ENCODE peak calls at places on chromosomes 3 and 15, in five cellular contexts. E is HCT116, A is PC-9, D is thoracic aorta, N is neural progenitor cell. I is an unnamed sample.

GRCh38 chr15:90762109-90762508 is 45.0 kb downstream of the BLM start:
- DNase-seq in D (peak; percentile 53), E (no peak), N (no peak), A (no peak), I (peak; percentile 87)

GRCh38 chr3:15360786-15361493 is 28.6 kb upstream of the SH3BP5 start:
- DNase-seq in N (no peak), A (no peak), E (no peak), D (no peak), I (no peak)

GRCh38 chr3:120462409-120462959 is 11.7 kb upstream of the FSTL1 start:
- DNase-seq in A (no peak), E (no peak), D (no peak), N (no peak), I (no peak)

GRCh38 chr15:64044315-64045105 is 1.8 kb downstream of the DAPK2 start:
- DNase-seq in A (no peak), D (no peak), N (no peak), E (no peak), I (no peak)

GRCh38 chr3:171349392-171349791 is 110.8 kb downstream of the TNIK start:
- DNase-seq in E (no peak), N (no peak), D (no peak), A (peak; percentile 89), I (no peak)

GRCh38 chr3:172246107-172246870 is 202.0 kb downstream of the GHSR start:
- DNase-seq in D (no peak), A (no peak), N (no peak), E (no peak), I (no peak)

GRCh38 chr3:113409676-113410075 is 31.6 kb downstream of the CFAP44 start:
- DNase-seq in E (no peak), A (no peak), N (no peak), D (no peak), I (no peak)

GRCh38 chr15:40992241-40992741 is 39.0 kb downstream of the CHAC1 start:
- DNase-seq in E (no peak), N (no peak), A (no peak), D (no peak), I (no peak)

GRCh38 chr3:192514081-192514753 is 213.1 kb downstream of the FGF12 start:
- DNase-seq in N (peak; percentile 85), A (no peak), D (no peak), E (no peak), I (no peak)

GRCh38 chr15:63938486-63939061 is 104.8 kb upstream of the HERC1 start:
- DNase-seq in D (no peak), A (no peak), N (no peak), E (no peak), I (no peak)

GRCh38 chr3:25781758-25782594 is 1.3 kb downstream of the NGLY1 start:
- DNase-seq in D (no peak), N (peak; percentile 4), E (no peak), A (no peak), I (no peak)

GRCh38 chr3:68874551-68875348 is 57.6 kb downstream of the TAFA4 start:
- DNase-seq in D (no peak), A (no peak), E (no peak), N (no peak), I (no peak)

GRCh38 chr15:73936588-73937312 is 10.5 kb downstream of the LOXL1 start:
- DNase-seq in A (no peak), D (no peak), E (no peak), N (no peak), I (peak; percentile 14)

GRCh38 chr15:52112203-52112750 is 298 bp downstream of the BCL2L10 start:
- DNase-seq in D (no peak), A (no peak), N (no peak), E (no peak), I (peak; percentile 50)

GRCh38 chr3:187773233-187773962 is 28.1 kb upstream of the BCL6 start:
- DNase-seq in A (peak; percentile 24), E (no peak), N (peak; percentile 29), D (no peak), I (no peak)

GRCh38 chr3:156211583-156211982 is 91.2 kb downstream of the KCNAB1 start:
- DNase-seq in N (no peak), E (no peak), A (no peak), D (no peak), I (no peak)

GRCh38 chr3:192879346-192880031 is 38.2 kb downstream of the MB21D2 start:
- DNase-seq in N (peak; percentile 57), D (no peak), E (peak; percentile 89), A (peak; percentile 100), I (no peak)

GRCh38 chr3:23776352-23776891 is 29.3 kb upstream of the UBE2E1 start:
- DNase-seq in E (no peak), N (no peak), A (no peak), D (no peak), I (no peak)

GRCh38 chr15:44347495-44347894 is 59.0 kb downstream of the GOLM2 start:
- DNase-seq in A (no peak), D (no peak), E (no peak), N (no peak), I (no peak)

GRCh38 chr3:157082305-157082981 is 77.5 kb downstream of the CCNL1 start:
- DNase-seq in E (peak; percentile 18), N (no peak), A (peak; percentile 93), D (no peak), I (no peak)

GRCh38 chr3:69144631-69145244 is 22.3 kb upstream of the LMOD3 start:
- DNase-seq in D (no peak), E (no peak), N (peak; percentile 62), A (no peak), I (no peak)

GRCh38 chr3:194069421-194070219 is 66.3 kb upstream of the HES1 start:
- DNase-seq in E (no peak), A (no peak), N (no peak), D (no peak), I (no peak)

DNA sequence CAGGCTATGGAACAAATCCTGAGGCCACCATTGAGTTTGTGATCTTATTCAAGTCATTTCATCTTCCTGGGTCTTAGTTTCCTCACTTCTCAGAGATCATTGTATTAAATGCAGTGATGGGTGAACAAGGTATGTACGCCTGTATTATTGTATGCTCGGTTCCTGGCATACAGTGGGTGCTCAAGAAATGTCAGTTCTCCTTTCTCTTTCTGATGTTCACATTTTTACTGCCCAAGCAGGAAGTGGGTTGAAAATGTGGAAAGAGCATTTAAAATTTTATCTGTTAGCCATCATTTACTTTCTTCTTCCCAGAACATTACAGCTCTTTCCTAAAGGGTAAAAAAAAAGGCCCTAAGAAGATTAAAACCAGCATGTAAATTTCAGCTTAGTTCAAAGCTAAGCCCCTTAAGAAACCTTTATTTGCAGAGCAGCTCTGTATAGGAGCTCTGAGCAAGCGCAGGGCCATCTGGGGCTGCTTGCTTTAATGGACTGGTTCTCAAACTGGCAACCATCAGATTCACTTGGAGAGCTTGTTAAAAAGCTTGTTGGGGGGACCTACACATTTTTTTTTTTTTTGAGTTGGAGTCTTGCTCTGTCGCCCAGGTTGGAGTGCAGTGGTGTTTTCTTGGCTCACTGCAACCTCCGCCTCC is 179.4 kb downstream of the CHST2 start:
- DNase-seq in A (no peak), N (peak; percentile 22), E (no peak), D (no peak), I (no peak)
- H3K4me1 ChIP-seq in A (no peaks in the 10 kb centered on the region), N (peaks cover 8% of the 10 kb centered on the region), E (no peaks in the 10 kb centered on the region), D (no peaks in the 10 kb centered on the region), I (peaks cover 14% of the 10 kb centered on the region)

GRCh38 chr15:48722764-48723661 is 77.5 kb upstream of the FBN1 start:
- DNase-seq in A (peak; percentile 85), D (no peak), N (no peak), E (peak; percentile 62), I (no peak)
- TF ChIP-seq CTCF in A (no peak), D (no peak), N (no peak), E (no peak), I (no peak)

DNA sequence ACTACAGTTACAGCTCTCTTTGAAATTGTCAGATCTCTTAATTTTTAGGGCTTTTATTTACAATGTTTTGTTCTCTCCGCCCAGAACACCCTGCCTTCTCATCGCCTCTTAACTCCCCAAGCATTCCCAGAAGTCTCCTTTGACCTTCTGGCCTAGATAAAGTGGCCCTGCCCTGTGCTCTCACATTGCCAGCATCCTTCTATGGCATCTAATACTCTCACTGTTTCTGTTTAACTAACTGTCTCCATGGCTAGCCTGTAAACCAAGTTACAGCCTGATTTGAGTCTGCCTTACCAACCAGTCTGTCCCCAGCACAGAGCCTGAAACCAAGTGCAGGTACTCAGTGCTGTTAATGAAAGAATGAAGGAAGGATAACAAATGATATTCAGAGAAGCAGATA is 19.9 kb downstream of the COL8A1 start:
- DNase-seq in E (no peak), D (no peak), A (no peak), N (no peak), I (no peak)
- H3K4me3 ChIP-seq in E (no peak overlapping the region), D (no peak overlapping the region), A (no peak overlapping the region), N (no peak overlapping the region), I (no peak overlapping the region)

GRCh38 chr3:119176778-119177177 is 3.4 kb downstream of the UPK1B start:
- DNase-seq in A (no peak), D (no peak), N (no peak), E (no peak), I (no peak)

GRCh38 chr3:119177321-119177720 is 3.9 kb downstream of the UPK1B start:
- DNase-seq in N (no peak), E (no peak), A (no peak), D (no peak), I (no peak)

GRCh38 chr3:119173325-119173724 is at the start of gene UPK1B:
- DNase-seq in N (peak; percentile 56), D (no peak), A (no peak), E (no peak), I (no peak)

GRCh38 chr3:119170821-119171220 is 2.6 kb upstream of the UPK1B start:
- DNase-seq in D (no peak), E (no peak), A (no peak), N (no peak), I (no peak)

GRCh38 chr3:119175869-119176756 is 2.7 kb downstream of the UPK1B start:
- DNase-seq in D (no peak), N (no peak), E (no peak), A (peak; percentile 86), I (no peak)
- H3K4me1 ChIP-seq in D (no peaks in the 10 kb centered on the region), N (no peaks in the 10 kb centered on the region), E (no peaks in the 10 kb centered on the region), A (peaks cover 28% of the 10 kb centered on the region), I (no peaks in the 10 kb centered on the region)

DNA sequence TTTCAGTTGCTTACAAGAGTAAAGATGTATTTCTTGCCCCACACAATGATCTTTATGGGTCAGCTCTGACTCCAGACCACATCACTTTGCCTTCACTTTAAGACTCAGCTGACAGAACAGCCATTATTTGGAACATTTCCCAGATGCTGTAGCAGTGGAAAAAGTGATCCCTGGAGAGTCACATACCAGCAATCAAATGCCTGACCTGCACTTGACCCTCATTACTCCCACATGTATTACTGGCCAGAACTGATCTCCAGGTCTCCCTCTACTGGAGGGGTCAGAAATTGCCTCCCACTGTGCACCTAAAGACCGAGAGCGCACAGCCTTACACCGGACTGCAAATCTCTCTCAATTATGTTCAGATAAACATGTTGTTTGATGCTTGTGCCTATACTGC is 88.6 kb upstream of the ZNF385D start:
- DNase-seq in A (no peak), D (no peak), N (no peak), E (no peak), I (no peak)
- TF ChIP-seq CTCF in A (peak; percentile 41), D (peak; percentile 22), N (peak; percentile 33), E (no peak), I (peak; percentile 14)

DNA sequence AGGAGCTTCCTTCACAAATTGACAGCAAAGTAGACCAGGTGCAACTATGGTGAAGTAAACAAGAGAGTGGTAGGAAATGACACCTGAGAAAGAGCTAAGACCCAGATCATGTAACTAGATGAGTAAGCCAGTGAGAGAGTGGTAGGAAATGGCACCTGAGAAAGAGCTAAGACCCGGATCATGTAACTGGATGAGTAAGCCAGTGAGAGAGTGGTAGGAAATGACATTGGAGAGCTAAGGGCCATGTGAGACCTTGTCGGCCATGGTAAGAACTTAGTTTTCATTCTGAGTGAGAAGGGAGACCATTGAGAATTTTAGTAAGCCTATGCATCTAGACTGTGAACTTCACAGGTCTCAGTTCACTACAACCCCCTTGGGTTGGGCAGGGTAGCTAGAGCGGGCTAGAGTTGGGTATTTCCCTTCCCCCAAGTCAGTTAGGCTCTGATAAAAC is 5.4 kb upstream of the SENP7 start:
- DNase-seq in E (no peak), D (no peak), N (no peak), A (peak; percentile 79), I (no peak)
- H3K4me3 ChIP-seq in E (no peak overlapping the region), D (no peak overlapping the region), N (no peak overlapping the region), A (no peak overlapping the region), I (no peak overlapping the region)

I was measured in lower lobe of right lung.